ENCODE peak calls at places on chromosome 11, in seven cellular contexts. One of them, this sample, is unnamed.

GRCh38 chr11:64620286-64620962 is 29.4 kb downstream of the SLC22A12 start:
- DNase-seq in cardiac fibroblast: peak
- DNase-seq in lower leg skin: no peak
- DNase-seq in brain pericyte: no peak
- DNase-seq in BJ: no peak
- DNase-seq in NCI-H748 treated with DMSO at 0.1 percent for 48 hours: no peak
- DNase-seq in hypothalamus: peak
- DNase-seq in this sample: peak

GRCh38 chr11:103322861-103323260 is 213.6 kb downstream of the DYNC2H1 start:
- DNase-seq in NCI-H748 treated with DMSO at 0.1 percent for 48 hours: no peak
- DNase-seq in hypothalamus: no peak
- DNase-seq in brain pericyte: no peak
- DNase-seq in cardiac fibroblast: peak
- DNase-seq in BJ: no peak
- DNase-seq in lower leg skin: no peak
- DNase-seq in this sample: no peak

GRCh38 chr11:134062255-134063030 is 6.4 kb upstream of the JAM3 start:
- DNase-seq in lower leg skin: no peak
- DNase-seq in BJ: no peak
- DNase-seq in NCI-H748 treated with DMSO at 0.1 percent for 48 hours: no peak
- DNase-seq in cardiac fibroblast: no peak
- DNase-seq in brain pericyte: no peak
- DNase-seq in hypothalamus: no peak
- DNase-seq in this sample: no peak

GRCh38 chr11:126766425-126766824 is 234.1 kb downstream of the KIRREL3 start:
- DNase-seq in lower leg skin: no peak
- DNase-seq in BJ: no peak
- DNase-seq in hypothalamus: no peak
- DNase-seq in cardiac fibroblast: no peak
- DNase-seq in NCI-H748 treated with DMSO at 0.1 percent for 48 hours: no peak
- DNase-seq in brain pericyte: no peak
- DNase-seq in this sample: no peak

GRCh38 chr11:57515332-57516060 is at the start of gene SLC43A1:
- DNase-seq in lower leg skin: no peak
- DNase-seq in brain pericyte: no peak
- DNase-seq in NCI-H748 treated with DMSO at 0.1 percent for 48 hours: no peak
- DNase-seq in hypothalamus: no peak
- DNase-seq in cardiac fibroblast: peak
- DNase-seq in BJ: no peak
- DNase-seq in this sample: peak

GRCh38 chr11:17692931-17693330 is 26.4 kb upstream of the MYOD1 start:
- DNase-seq in cardiac fibroblast: no peak
- DNase-seq in NCI-H748 treated with DMSO at 0.1 percent for 48 hours: no peak
- DNase-seq in hypothalamus: no peak
- DNase-seq in brain pericyte: no peak
- DNase-seq in BJ: no peak
- DNase-seq in lower leg skin: no peak
- DNase-seq in this sample: no peak

GRCh38 chr11:95596011-95596489 is 193.5 kb downstream of the FAM76B start:
- DNase-seq in cardiac fibroblast: peak
- DNase-seq in brain pericyte: no peak
- DNase-seq in NCI-H748 treated with DMSO at 0.1 percent for 48 hours: no peak
- DNase-seq in lower leg skin: no peak
- DNase-seq in hypothalamus: no peak
- DNase-seq in BJ: no peak
- DNase-seq in this sample: peak

GRCh38 chr11:29272019-29272654 is 744.7 kb downstream of the KCNA4 start:
- DNase-seq in BJ: no peak
- DNase-seq in hypothalamus: no peak
- DNase-seq in brain pericyte: no peak
- DNase-seq in cardiac fibroblast: peak
- DNase-seq in NCI-H748 treated with DMSO at 0.1 percent for 48 hours: no peak
- DNase-seq in lower leg skin: no peak
- DNase-seq in this sample: peak